ENCODE peak calls at places on chromosomes 2 and 18, in eight cellular contexts. Y is stimulated activated CD8-positive, alpha-beta memory T cell treated with anti-CD3 and anti-CD28 coated beads, Interleukin-15, amount 100 ng/mL, for 48 hours; J is SW480; D is HuH-7; K is A673; M is stimulated activated naive B cell treated with anti-CD40 and anti-IgM and Interleukin-4, amounts not matched to agents 10 μg/mL and 1 μg/mL and 100 μg/mL, for 72 hours; E is coronary artery; C is hepatic stellate cell. G is an unnamed sample.

GRCh38 chr2:163717474-163717873 is 18.3 kb downstream of the FIGN start:
- DNase-seq in M (no peak), Y (no peak), D (no peak), K (no peak), C (no peak), E (no peak), J (no peak), G (no peak)

GRCh38 chr2:43931293-43931692 is 64.5 kb downstream of the LRPPRC start:
- DNase-seq in M (no peak), K (no peak), C (no peak), J (no peak), E (no peak), D (no peak), Y (no peak), G (no peak)

GRCh38 chr18:8787764-8788163 is 82.4 kb downstream of the MTCL1 start:
- DNase-seq in E (no peak), D (no peak), Y (no peak), J (no peak), K (no peak), C (no peak), M (no peak), G (no peak)

GRCh38 chr2:43491070-43491639 is 104.7 kb downstream of the THADA start:
- DNase-seq in Y (no peak), M (no peak), D (no peak), J (no peak), K (no peak), C (no peak), E (no peak), G (no peak)

GRCh38 chr2:205682239-205683021 is at the start of gene NRP2:
- DNase-seq in J (peak; percentile 88), M (peak; percentile 57), E (peak; percentile 90), K (peak; percentile 86), D (peak; percentile 74), C (peak; percentile 80), Y (peak; percentile 43), G (peak; percentile 59)

GRCh38 chr18:9103488-9103887 is 989 bp downstream of the NDUFV2 start:
- DNase-seq in Y (no peak), M (no peak), C (no peak), J (peak; percentile 23), D (no peak), K (no peak), E (no peak), G (no peak)

GRCh38 chr2:32688511-32688910 is 60.7 kb downstream of the TTC27 start:
- DNase-seq in Y (no peak), J (peak; percentile 74), C (no peak), M (no peak), K (peak; percentile 7), E (no peak), D (no peak), G (no peak)

GRCh38 chr18:34544930-34545329 is 165.2 kb upstream of the DTNA start:
- DNase-seq in C (no peak), J (no peak), E (no peak), K (no peak), Y (no peak), M (no peak), D (no peak), G (no peak)

GRCh38 chr18:62539284-62540168 is 16.7 kb downstream of the ZCCHC2 start:
- DNase-seq in K (no peak), D (no peak), Y (no peak), C (no peak), M (no peak), J (no peak), E (no peak), G (no peak)

GRCh38 chr18:8937695-8938094 is 164.8 kb upstream of the NDUFV2 start:
- DNase-seq in Y (no peak), M (no peak), K (no peak), J (no peak), E (no peak), C (no peak), D (no peak), G (no peak)

GRCh38 chr2:239596298-239596697 is 195.5 kb upstream of the HDAC4 start:
- DNase-seq in E (no peak), Y (no peak), K (peak; percentile 9), M (no peak), C (no peak), J (no peak), D (no peak), G (no peak)

GRCh38 chr2:39121523-39122063 is 742 bp upstream of the SOS1 start:
- DNase-seq in E (no peak), C (no peak), D (no peak), Y (no peak), J (peak; percentile 42), M (no peak), K (no peak), G (no peak)

GRCh38 chr2:206797376-206797775 is 32.0 kb downstream of the FASTKD2 start:
- DNase-seq in K (no peak), J (no peak), D (no peak), Y (no peak), E (no peak), C (no peak), M (no peak), G (no peak)

GRCh38 chr2:200635251-200635650 is 49.4 kb downstream of the AOX1 start:
- DNase-seq in Y (no peak), M (no peak), J (no peak), E (no peak), D (no peak), C (no peak), K (peak; percentile 9), G (no peak)

GRCh38 chr2:126804347-126804746 is 94.3 kb upstream of the TEX51 start:
- DNase-seq in J (no peak), K (no peak), E (no peak), M (no peak), Y (no peak), D (no peak), C (no peak), G (no peak)

GRCh38 chr2:13638181-13638580 is 921.4 kb downstream of the TRIB2 start:
- DNase-seq in M (no peak), D (no peak), Y (no peak), E (no peak), K (no peak), C (no peak), J (no peak), G (no peak)

GRCh38 chr2:29115797-29116781 is 874 bp downstream of the CLIP4 start:
- DNase-seq in M (peak; percentile 9), D (peak; percentile 50), E (no peak), K (peak; percentile 73), C (peak; percentile 57), Y (peak; percentile 45), J (no peak), G (peak; percentile 69)

GRCh38 chr18:10514621-10515020 is 11.2 kb upstream of the NAPG start:
- DNase-seq in Y (no peak), M (no peak), E (no peak), C (no peak), K (peak; percentile 53), J (no peak), D (no peak), G (no peak)

GRCh38 chr2:150441226-150441625 is 46.2 kb downstream of the RND3 start:
- DNase-seq in D (no peak), E (no peak), K (no peak), J (no peak), C (no peak), Y (no peak), M (no peak), G (no peak)

GRCh38 chr18:32378705-32379104 is 92.0 kb downstream of the GAREM1 start:
- DNase-seq in K (no peak), D (peak; percentile 20), C (peak; percentile 9), M (no peak), J (no peak), E (no peak), Y (no peak), G (no peak)

GRCh38 chr2:8138923-8139667 is 542.8 kb upstream of the ID2 start:
- DNase-seq in D (peak; percentile 52), K (no peak), Y (no peak), J (no peak), M (no peak), E (no peak), C (no peak), G (no peak)

GRCh38 chr18:52348209-52348608 is 8.2 kb downstream of the DCC start:
- DNase-seq in Y (no peak), E (no peak), K (peak; percentile 62), C (no peak), M (no peak), D (peak; percentile 14), J (no peak), G (peak; percentile 2)

GRCh38 chr2:25066455-25066854 is 24.6 kb downstream of the EFR3B start:
- DNase-seq in K (no peak), E (no peak), M (no peak), Y (no peak), C (no peak), D (no peak), J (no peak), G (no peak)

GRCh38 chr2:27099334-27099955 is 12.9 kb downstream of the KHK start:
- DNase-seq in Y (no peak), J (no peak), C (no peak), D (no peak), E (no peak), M (no peak), K (no peak), G (no peak)